ENCODE peak calls at places on chromosomes 11 and 22, in eight cellular contexts. I is lower lobe of right lung, R is NB4, Q is mesenchymal stem cell, N is BJ, B is body of pancreas, T is fibroblast of mammary gland, F is lung. L is an unnamed sample.

GRCh38 chr11:894575-895201 is 15.9 kb downstream of the CHID1 start:
- DNase-seq in I (no peak), R (no peak), Q (no peak), N (no peak), B (no peak), T (no peak), F (no peak), L (no peak)

GRCh38 chr11:126993599-126993998 is 7.0 kb downstream of the KIRREL3 start:
- DNase-seq in I (no peak), R (no peak), Q (no peak), N (peak), B (no peak), T (no peak), F (no peak), L (no peak)

GRCh38 chr22:25167834-25168601 is 31.6 kb upstream of the CRYBB3 start:
- DNase-seq in I (no peak), R (no peak), Q (no peak), N (no peak), B (no peak), T (no peak), F (no peak), L (no peak)

GRCh38 chr11:96227244-96227643 is 115.8 kb downstream of the MAML2 start:
- DNase-seq in I (no peak), R (no peak), Q (no peak), N (no peak), B (no peak), T (no peak), F (no peak), L (no peak)

GRCh38 chr11:26228778-26229177 is 103.2 kb upstream of the ANO3 start:
- DNase-seq in I (no peak), R (no peak), Q (peak), N (no peak), B (no peak), T (peak), F (no peak), L (no peak)

GRCh38 chr11:127199306-127199801 is 198.8 kb upstream of the KIRREL3 start:
- DNase-seq in I (no peak), R (no peak), Q (no peak), N (no peak), B (no peak), T (no peak), F (no peak), L (no peak)

GRCh38 chr11:1882265-1883238 is 9.1 kb downstream of the PRR33 start:
- DNase-seq in I (peak), R (peak), Q (peak), N (no peak), B (peak), T (peak), F (peak), L (peak)

GRCh38 chr11:15933896-15934625 is 422.3 kb downstream of the SOX6 start:
- DNase-seq in I (no peak), R (no peak), Q (no peak), N (no peak), B (no peak), T (no peak), F (no peak), L (no peak)

GRCh38 chr22:42754658-42755057 is 34.0 kb upstream of the A4GALT start:
- DNase-seq in I (no peak), R (no peak), Q (no peak), N (no peak), B (peak), T (peak), F (no peak), L (peak)

GRCh38 chr22:24107668-24108067 is 73.6 kb upstream of the SUSD2 start:
- DNase-seq in I (peak), R (no peak), Q (no peak), N (peak), B (peak), T (peak), F (peak), L (no peak)

GRCh38 chr11:24253237-24253760 is 243.6 kb upstream of the LUZP2 start:
- DNase-seq in I (no peak), R (no peak), Q (peak), N (no peak), B (no peak), T (no peak), F (no peak), L (no peak)

GRCh38 chr11:12430912-12431311 is 53.5 kb downstream of the PARVA start:
- DNase-seq in I (no peak), R (no peak), Q (peak), N (peak), B (peak), T (peak), F (peak), L (no peak)

GRCh38 chr22:20440637-20441591 is 3.3 kb upstream of the SCARF2 start:
- DNase-seq in I (peak), R (no peak), Q (no peak), N (no peak), B (peak), T (no peak), F (no peak), L (no peak)

DNA sequence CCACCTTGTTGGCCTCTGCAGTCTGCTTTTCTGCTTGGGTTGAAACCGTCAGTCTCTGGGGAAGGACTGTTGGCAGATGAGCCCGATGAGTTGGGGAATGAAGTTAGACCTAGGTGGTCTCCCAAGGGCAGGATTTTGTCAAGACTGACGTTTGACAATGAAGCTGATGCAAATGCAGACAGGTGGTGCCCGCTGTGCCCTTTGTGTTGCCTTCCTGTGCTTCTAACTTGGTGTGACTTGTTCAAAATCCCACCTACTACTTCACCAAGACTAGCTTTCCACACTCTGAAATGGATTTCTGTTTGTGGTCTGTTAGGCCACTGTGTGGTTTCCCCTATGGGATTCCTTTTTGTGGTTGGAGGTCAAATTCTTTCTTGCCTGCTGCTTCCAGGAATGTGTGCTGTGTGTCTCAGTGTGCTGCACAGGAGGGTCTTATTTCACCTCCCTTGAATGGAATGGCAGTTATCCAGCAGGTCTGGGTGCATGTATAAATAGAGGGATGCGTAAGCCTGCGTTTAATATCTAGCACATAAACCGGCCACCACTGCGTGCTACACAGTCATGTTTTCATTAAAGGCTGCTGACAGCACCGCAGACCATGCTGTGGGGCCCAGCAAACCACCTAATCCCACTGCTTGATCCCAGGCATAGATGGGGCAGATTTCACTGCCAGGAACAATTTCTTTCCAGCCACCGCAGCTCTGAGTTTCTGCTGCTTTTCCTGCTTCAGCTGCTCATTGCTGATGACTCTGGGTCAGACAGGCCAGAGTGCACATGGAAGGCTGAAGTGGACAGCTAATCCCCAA is 44.8 kb downstream of the ADAMTS8 start:
- DNase-seq in I (no peak), R (peak), Q (peak), N (peak), B (no peak), T (peak), F (no peak), L (no peak)
- H3K4me3 ChIP-seq in I (no peak), R (no peak), Q (no peak), N (no peak), B (no peak), T (no peak), F (no peak), L (no peak)

DNA sequence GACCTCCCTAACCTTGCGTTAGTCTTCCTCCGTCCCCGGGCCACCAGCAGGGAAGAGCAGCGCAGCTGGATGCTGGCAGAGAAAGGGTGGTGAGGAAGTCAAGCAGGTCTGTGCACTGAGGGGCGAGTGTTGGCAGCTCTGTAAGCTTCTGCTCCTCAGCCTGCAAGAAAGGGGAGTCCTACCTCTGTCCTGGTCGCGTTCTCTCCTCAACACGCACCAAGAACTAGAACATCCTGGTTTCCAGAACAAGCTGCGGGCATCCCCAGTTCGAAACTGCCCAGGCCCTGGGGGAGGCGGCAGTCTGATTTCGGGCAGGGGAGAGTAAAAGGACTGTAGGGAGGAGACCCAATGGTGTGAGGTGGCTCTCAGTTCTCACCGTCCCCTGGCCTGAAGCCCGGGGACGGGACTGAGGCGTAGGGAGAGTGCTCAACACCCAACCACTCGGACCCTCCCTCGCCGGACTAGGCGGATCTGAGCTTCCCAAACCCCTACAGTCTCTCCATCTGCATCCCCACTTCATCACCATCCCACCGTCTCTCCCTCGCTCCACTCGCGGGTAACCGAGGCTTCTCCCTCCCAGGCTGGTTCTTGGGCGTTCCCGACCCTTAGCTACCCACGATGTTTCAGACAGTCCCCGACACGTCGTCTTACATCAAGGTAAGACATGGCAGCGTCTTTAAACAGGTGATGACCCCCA is 7.7 kb upstream of the FLI1 start:
- DNase-seq in I (no peak), R (peak), Q (peak), N (no peak), B (no peak), T (no peak), F (no peak), L (no peak)
- H3K4me3 ChIP-seq in I (peak), R (no peak), Q (no peak), N (no peak), B (no peak), T (no peak), F (no peak), L (no peak)

GRCh38 chr11:100689141-100689540 is 2.1 kb downstream of the ARHGAP42 start:
- DNase-seq in I (no peak), R (no peak), Q (no peak), N (no peak), B (no peak), T (no peak), F (no peak), L (no peak)
- H3K4me3 ChIP-seq in I (peak), R (no peak), Q (no peak), N (no peak), B (no peak), T (no peak), F (no peak), L (no peak)

DNA sequence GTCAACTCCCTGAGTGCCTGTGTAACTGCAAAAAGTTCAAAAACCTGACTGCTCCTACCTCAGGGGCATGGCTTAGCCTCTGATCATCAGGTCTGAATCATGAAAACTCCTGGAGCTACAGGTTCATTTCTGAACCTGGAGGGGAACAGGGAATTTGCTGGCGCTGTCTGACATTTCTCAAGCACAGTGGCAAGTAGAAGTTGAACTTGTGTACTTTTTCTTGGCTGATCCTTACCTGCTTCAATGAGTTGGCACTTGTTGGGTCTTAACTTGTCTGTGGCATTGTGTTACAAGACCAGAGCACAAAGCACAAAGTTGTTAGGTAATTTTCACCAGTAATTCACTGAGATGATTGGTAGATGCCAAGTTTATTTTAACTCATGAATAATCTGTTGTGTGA is 3.3 kb downstream of the TMEM109 start:
- DNase-seq in I (no peak), R (no peak), Q (no peak), N (no peak), B (no peak), T (no peak), F (no peak), L (no peak)
- H3K4me3 ChIP-seq in I (no peak), R (no peak), Q (no peak), N (no peak), B (no peak), T (no peak), F (no peak), L (no peak)

DNA sequence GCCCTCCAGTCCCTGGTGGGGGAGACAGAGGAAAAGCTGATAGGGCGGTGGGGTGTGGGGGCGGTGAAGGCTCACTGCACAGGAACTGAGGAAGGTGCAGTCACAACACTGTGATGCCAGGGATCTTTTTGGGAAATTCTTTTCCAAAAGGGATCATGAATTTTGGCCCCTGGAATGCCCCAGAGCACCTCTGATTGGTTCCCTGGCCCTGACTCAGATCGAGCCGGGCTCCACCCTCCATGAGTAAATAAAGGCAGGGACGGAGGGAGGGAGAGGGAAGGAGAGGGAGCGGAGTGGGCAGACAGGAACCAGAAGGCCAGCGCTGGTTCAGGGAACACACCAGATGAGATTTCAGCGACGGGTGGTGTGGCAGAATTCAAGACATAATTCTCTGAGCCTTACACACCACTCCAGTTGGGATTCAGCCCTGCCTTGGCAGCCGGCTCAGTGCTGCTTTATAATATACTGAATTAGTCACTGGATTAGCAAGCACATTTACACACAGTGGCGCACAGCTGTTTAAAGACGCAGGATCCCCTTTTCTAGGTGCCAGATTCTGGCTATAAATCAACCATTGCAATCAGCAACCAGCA is 80.3 kb downstream of the ETS1 start:
- DNase-seq in I (peak), R (no peak), Q (peak), N (peak), B (peak), T (peak), F (peak), L (peak)
- H3K4me3 ChIP-seq in I (peak), R (no peak), Q (no peak), N (peak), B (no peak), T (no peak), F (no peak), L (no peak)

DNA sequence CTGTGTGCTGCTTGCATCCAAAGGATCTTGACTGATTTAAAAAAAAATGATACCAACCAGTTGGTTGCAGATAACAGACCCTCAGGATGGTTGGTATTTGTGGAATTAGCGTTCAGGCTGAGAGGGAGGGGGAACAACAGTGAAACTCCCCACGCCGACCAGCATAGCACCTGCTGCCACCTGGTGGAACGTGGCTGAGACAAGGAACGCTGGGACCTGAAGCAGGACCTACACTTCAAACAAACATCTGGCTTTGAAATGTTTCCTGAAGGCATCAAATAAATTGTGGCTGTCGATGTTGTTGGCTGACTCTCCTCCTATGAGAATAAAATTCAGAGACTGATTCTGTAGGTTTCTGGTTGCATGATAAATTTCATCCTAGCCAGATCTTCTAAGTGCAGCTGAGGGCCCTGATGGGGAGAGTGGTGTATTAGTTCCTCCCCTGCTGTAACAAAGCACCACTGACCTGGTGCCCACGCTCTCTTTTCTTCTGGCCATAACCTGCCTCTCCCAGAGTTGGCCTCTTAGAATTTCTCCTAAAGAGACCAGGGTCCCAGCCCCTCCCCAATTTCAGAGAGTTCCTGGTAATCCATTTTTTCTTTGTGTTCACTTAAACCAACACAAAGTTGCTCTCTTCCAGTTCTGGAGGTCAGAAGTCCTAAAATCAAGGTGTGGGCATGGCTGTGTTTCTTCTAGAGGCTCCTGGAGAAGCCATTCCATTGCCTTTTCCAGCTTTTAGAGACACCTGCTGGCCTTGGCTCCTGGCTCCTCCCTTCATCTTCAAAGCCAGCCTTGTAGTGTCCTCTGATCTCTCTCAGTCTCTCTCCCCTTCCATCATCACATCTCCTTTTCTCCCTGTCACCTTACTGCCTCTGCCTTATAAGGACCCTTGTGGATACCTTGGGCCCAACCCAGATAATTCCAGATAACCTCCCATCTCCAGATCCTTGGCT is 17.3 kb downstream of the APOL2 start:
- DNase-seq in I (peak), R (peak), Q (peak), N (no peak), B (peak), T (peak), F (peak), L (peak)
- H3K4me3 ChIP-seq in I (no peak), R (no peak), Q (no peak), N (no peak), B (no peak), T (no peak), F (no peak), L (no peak)

L was measured in Caco-2.